ENCODE peak calls at places on chromosomes 16 and 17, in four cellular contexts. One of them, this sample, is unnamed.

GRCh38 chr17:1908699-1909309 is 79.0 kb downstream of the RPA1 start:
- DNase-seq in HEK293T: peak
- DNase-seq in WTC11: peak
- DNase-seq in HepG2: peak
- DNase-seq in this sample: peak

GRCh38 chr16:59030923-59031485 is 296.9 kb upstream of the GOT2 start:
- DNase-seq in WTC11: no peak
- DNase-seq in HepG2: no peak
- DNase-seq in HEK293T: no peak
- DNase-seq in this sample: no peak

GRCh38 chr16:2056077-2056476 is 8.3 kb downstream of the TSC2 start:
- DNase-seq in WTC11: no peak
- DNase-seq in HepG2: peak
- DNase-seq in HEK293T: no peak
- DNase-seq in this sample: no peak

GRCh38 chr17:41521574-41522261 is 3.0 kb upstream of the KRT15 start:
- DNase-seq in WTC11: peak
- DNase-seq in HEK293T: no peak
- DNase-seq in HepG2: peak
- DNase-seq in this sample: peak

GRCh38 chr16:4261557-4262172 is 11.2 kb downstream of the TFAP4 start:
- DNase-seq in HepG2: peak
- DNase-seq in HEK293T: peak
- DNase-seq in WTC11: peak
- DNase-seq in this sample: peak

GRCh38 chr17:30360396-30360795 is 18.3 kb upstream of the CPD start:
- DNase-seq in HepG2: no peak
- DNase-seq in WTC11: no peak
- DNase-seq in HEK293T: no peak
- DNase-seq in this sample: no peak

GRCh38 chr17:32382526-32383223 is 32.7 kb downstream of the ZNF207 start:
- DNase-seq in HEK293T: no peak
- DNase-seq in HepG2: peak
- DNase-seq in WTC11: no peak
- DNase-seq in this sample: no peak

GRCh38 chr16:53664724-53665345 is 38.8 kb downstream of the RPGRIP1L start:
- DNase-seq in HEK293T: no peak
- DNase-seq in HepG2: no peak
- DNase-seq in WTC11: no peak
- DNase-seq in this sample: no peak

GRCh38 chr16:85731179-85731578 is 19.7 kb downstream of the C16orf74 start:
- DNase-seq in WTC11: no peak
- DNase-seq in HepG2: no peak
- DNase-seq in HEK293T: no peak
- DNase-seq in this sample: no peak

GRCh38 chr16:79562166-79562823 is 38.2 kb downstream of the MAF start:
- DNase-seq in HEK293T: no peak
- DNase-seq in WTC11: no peak
- DNase-seq in HepG2: no peak
- DNase-seq in this sample: no peak

GRCh38 chr16:15856901-15857778 is at the start of gene MYH11:
- DNase-seq in HepG2: no peak
- DNase-seq in WTC11: peak
- DNase-seq in HEK293T: no peak
- DNase-seq in this sample: no peak

GRCh38 chr16:58025351-58026138 is at the start of gene MMP15:
- DNase-seq in HepG2: peak
- DNase-seq in WTC11: peak
- DNase-seq in HEK293T: peak
- DNase-seq in this sample: peak

GRCh38 chr16:58028168-58028455 is 2.6 kb downstream of the MMP15 start:
- DNase-seq in HepG2: no peak
- DNase-seq in HEK293T: no peak
- DNase-seq in WTC11: no peak
- DNase-seq in this sample: no peak

GRCh38 chr16:58027341-58028167 is 2.0 kb downstream of the MMP15 start:
- DNase-seq in HEK293T: peak
- DNase-seq in HepG2: peak
- DNase-seq in WTC11: peak
- DNase-seq in this sample: peak

GRCh38 chr16:58026139-58026704 is 668 bp downstream of the MMP15 start:
- DNase-seq in HepG2: no peak
- DNase-seq in HEK293T: peak
- DNase-seq in WTC11: peak
- DNase-seq in this sample: peak

GRCh38 chr16:58026705-58027340 is 1.3 kb downstream of the MMP15 start:
- DNase-seq in HEK293T: no peak
- DNase-seq in WTC11: peak
- DNase-seq in HepG2: no peak
- DNase-seq in this sample: peak
- TF ChIP-seq ELF4 in HEK293T: no peak
- TF ChIP-seq ELF4 in WTC11: no peak
- TF ChIP-seq ELF4 in HepG2: no peak
- TF ChIP-seq ELF4 in this sample: no peak

GRCh38 chr16:81697886-81698635 is 81.0 kb upstream of the PLCG2 start:
- DNase-seq in WTC11: no peak
- DNase-seq in HepG2: no peak
- DNase-seq in HEK293T: no peak
- DNase-seq in this sample: no peak

GRCh38 chr16:81695431-81695890 is 83.6 kb upstream of the PLCG2 start:
- DNase-seq in WTC11: no peak
- DNase-seq in HEK293T: no peak
- DNase-seq in HepG2: no peak
- DNase-seq in this sample: no peak

GRCh38 chr16:81696136-81696958 is 82.7 kb upstream of the PLCG2 start:
- DNase-seq in HEK293T: no peak
- DNase-seq in WTC11: no peak
- DNase-seq in HepG2: no peak
- DNase-seq in this sample: peak

GRCh38 chr16:81696959-81697293 is 82.2 kb upstream of the PLCG2 start:
- DNase-seq in HEK293T: no peak
- DNase-seq in HepG2: no peak
- DNase-seq in WTC11: no peak
- DNase-seq in this sample: no peak

GRCh38 chr16:81697321-81697885 is 81.7 kb upstream of the PLCG2 start:
- DNase-seq in HEK293T: peak
- DNase-seq in WTC11: peak
- DNase-seq in HepG2: peak
- DNase-seq in this sample: peak
- TF ChIP-seq ELF4 in HEK293T: no peak
- TF ChIP-seq ELF4 in WTC11: no peak
- TF ChIP-seq ELF4 in HepG2: no peak
- TF ChIP-seq ELF4 in this sample: no peak

DNA sequence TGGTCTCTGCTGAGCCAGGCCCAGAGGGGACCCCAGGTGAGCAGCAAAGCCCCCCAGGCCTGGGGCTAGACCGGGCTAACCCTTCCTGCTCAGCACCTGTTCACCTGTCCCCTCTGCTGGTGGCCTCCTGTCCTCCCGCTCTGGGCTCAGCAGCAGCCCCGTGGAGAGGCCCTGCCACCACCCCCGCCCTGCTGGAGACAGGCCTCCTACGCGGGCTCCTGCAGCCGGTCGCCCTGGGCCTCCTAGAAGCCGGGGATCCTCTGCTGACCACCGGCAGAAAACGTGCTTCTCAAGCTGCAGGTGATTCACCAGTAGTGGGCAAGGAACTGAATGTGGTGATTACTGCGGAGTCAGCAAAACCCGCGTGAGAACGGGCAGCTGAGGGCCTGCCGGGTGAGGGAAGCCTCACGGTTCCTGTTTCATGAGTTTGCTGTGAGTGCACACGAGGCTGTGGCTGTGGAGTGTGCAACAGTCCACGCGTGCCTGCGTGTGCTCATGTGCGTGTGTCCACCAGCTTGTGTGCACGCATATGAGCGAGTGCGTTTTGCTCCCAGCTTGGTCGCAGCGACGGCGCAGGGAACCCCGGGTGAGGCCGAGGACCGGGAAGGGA is 792 bp downstream of the SECTM1 start:
- DNase-seq in WTC11: no peak
- DNase-seq in HEK293T: no peak
- DNase-seq in HepG2: no peak
- DNase-seq in this sample: peak
- TF ChIP-seq ELF4 in WTC11: no peak
- TF ChIP-seq ELF4 in HEK293T: no peak
- TF ChIP-seq ELF4 in HepG2: no peak
- TF ChIP-seq ELF4 in this sample: no peak

DNA sequence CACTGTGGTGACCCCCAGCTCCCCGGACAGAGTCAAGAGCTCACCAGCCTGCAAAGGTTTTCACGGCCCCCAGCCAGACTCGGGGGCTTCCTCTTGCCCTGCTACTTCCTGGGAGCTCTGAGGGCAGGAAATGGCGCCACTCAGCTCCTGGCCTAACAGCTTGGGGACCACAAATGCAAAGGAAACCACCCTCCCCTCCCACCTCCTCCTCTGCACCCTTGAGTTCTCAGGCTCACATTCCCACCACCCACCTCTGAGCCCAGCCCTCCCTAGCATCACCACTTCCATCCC is 373 bp upstream of the SPN start:
- DNase-seq in HEK293T: no peak
- DNase-seq in WTC11: no peak
- DNase-seq in HepG2: no peak
- DNase-seq in this sample: peak
- TF ChIP-seq ELF4 in HEK293T: no peak
- TF ChIP-seq ELF4 in WTC11: no peak
- TF ChIP-seq ELF4 in HepG2: no peak
- TF ChIP-seq ELF4 in this sample: no peak

DNA sequence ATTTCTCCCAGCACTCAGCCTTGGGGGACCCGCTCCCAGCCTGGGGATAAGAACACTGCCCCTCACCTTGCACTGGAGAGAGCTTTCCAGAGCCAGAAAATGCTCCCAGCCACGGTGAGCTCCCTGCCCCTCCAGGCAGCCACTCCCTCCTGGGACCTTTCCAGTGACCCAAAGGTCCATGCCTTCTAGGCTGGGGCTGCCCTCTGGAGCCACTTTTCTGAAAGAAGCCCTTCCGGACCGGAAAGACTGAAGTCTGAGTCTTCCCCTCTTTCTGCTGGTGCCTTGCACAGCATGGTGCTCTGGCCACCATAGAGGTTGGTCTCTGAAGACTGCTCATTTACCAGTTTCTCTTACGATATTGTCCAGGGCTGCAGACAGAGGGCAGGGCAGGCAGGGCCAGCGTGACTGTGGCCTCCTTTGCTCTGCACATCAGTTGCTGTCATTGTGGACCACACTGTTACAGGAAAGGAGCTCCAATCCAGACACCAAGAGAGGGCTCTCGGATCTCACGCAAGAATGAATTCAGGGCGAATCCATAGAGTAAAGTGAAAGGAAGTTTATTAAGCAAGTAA is 7.1 kb upstream of the ABCC12 start:
- DNase-seq in HEK293T: no peak
- DNase-seq in HepG2: no peak
- DNase-seq in WTC11: no peak
- DNase-seq in this sample: no peak
- TF ChIP-seq ELF4 in HEK293T: no peak
- TF ChIP-seq ELF4 in HepG2: no peak
- TF ChIP-seq ELF4 in WTC11: no peak
- TF ChIP-seq ELF4 in this sample: no peak

GRCh38 chr17:35213412-35213925 is 19.3 kb upstream of the SLC35G3 start:
- DNase-seq in HepG2: no peak
- DNase-seq in HEK293T: no peak
- DNase-seq in WTC11: no peak
- DNase-seq in this sample: no peak

GRCh38 chr17:35214192-35214591 is 20.0 kb upstream of the SLC35G3 start:
- DNase-seq in HEK293T: no peak
- DNase-seq in WTC11: no peak
- DNase-seq in HepG2: no peak
- DNase-seq in this sample: no peak

GRCh38 chr17:35212668-35213067 is 18.5 kb upstream of the SLC35G3 start:
- DNase-seq in WTC11: no peak
- DNase-seq in HEK293T: no peak
- DNase-seq in HepG2: no peak
- DNase-seq in this sample: no peak

GRCh38 chr17:35217107-35217506 is 22.9 kb upstream of the SLC35G3 start:
- DNase-seq in WTC11: no peak
- DNase-seq in HepG2: no peak
- DNase-seq in HEK293T: no peak
- DNase-seq in this sample: no peak

DNA sequence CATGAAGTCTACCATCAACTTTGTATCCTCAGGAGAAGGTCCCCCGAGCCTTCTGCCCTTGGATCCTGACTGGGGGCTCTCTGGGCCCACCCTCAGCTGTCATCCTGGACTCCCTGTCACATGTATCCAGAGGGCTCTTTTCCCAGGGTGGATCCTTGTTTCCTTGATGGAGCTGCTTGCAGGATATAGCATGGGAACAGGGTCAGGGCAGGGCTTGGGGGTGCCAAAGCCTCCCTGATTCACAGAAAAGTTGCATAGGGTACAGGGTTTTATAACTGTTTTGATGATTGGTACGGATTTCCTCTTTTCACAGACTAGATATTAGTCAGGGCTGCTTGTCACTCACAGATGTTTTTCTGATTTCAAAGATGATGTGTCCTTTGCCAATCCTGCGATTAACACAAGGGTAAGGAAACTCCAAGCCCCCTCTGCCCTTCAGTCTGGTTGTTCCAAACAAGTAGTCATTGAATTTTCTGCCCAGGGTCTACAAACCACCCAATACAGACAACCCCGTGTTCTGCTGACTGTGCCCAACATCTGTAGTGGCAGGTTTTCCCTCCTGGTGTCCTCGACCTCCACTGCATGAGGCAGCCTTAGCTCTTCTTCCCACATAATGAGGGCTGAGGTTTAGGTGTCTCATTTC is 20.6 kb upstream of the SLC35G3 start:
- DNase-seq in HepG2: no peak
- DNase-seq in HEK293T: no peak
- DNase-seq in WTC11: no peak
- DNase-seq in this sample: no peak
- TF ChIP-seq ELF4 in HepG2: no peak
- TF ChIP-seq ELF4 in HEK293T: no peak
- TF ChIP-seq ELF4 in WTC11: no peak
- TF ChIP-seq ELF4 in this sample: no peak